ENCODE peak calls at places on chromosomes 5 and 9, in nine cellular contexts. One of them, this sample, is unnamed.

GRCh38 chr5:1521671-1522600 is 1.8 kb downstream of the LPCAT1 start:
- DNase-seq in endodermal cell: peak; percentile 71
- DNase-seq in ovary: peak; percentile 21
- DNase-seq in upper lobe of right lung: peak; percentile 73
- DNase-seq in neural crest cell: no peak
- DNase-seq in Caco-2: no peak
- DNase-seq in progenitor cell of endocrine pancreas: no peak
- DNase-seq in WTC11: peak; percentile 36
- DNase-seq in GM10248: no peak
- DNase-seq in this sample: no peak

GRCh38 chr9:109560470-109561132 is 62.5 kb upstream of the PTPN3 start:
- DNase-seq in progenitor cell of endocrine pancreas: no peak
- DNase-seq in ovary: no peak
- DNase-seq in GM10248: no peak
- DNase-seq in neural crest cell: no peak
- DNase-seq in upper lobe of right lung: no peak
- DNase-seq in Caco-2: peak; percentile 43
- DNase-seq in endodermal cell: peak; percentile 82
- DNase-seq in WTC11: peak; percentile 53
- DNase-seq in this sample: peak; percentile 40

GRCh38 chr5:21649969-21650368 is 1203.2 kb downstream of the CDH12 start:
- DNase-seq in WTC11: no peak
- DNase-seq in ovary: no peak
- DNase-seq in progenitor cell of endocrine pancreas: no peak
- DNase-seq in neural crest cell: no peak
- DNase-seq in upper lobe of right lung: no peak
- DNase-seq in endodermal cell: no peak
- DNase-seq in GM10248: no peak
- DNase-seq in Caco-2: no peak
- DNase-seq in this sample: no peak

GRCh38 chr5:83364322-83365299 is 106.9 kb upstream of the VCAN start:
- DNase-seq in progenitor cell of endocrine pancreas: no peak
- DNase-seq in WTC11: no peak
- DNase-seq in Caco-2: no peak
- DNase-seq in upper lobe of right lung: no peak
- DNase-seq in GM10248: peak; percentile 8
- DNase-seq in neural crest cell: no peak
- DNase-seq in endodermal cell: no peak
- DNase-seq in ovary: no peak
- DNase-seq in this sample: no peak

GRCh38 chr5:40410231-40410861 is 269.4 kb upstream of the PTGER4 start:
- DNase-seq in WTC11: no peak
- DNase-seq in upper lobe of right lung: no peak
- DNase-seq in progenitor cell of endocrine pancreas: no peak
- DNase-seq in neural crest cell: no peak
- DNase-seq in GM10248: no peak
- DNase-seq in ovary: no peak
- DNase-seq in endodermal cell: no peak
- DNase-seq in Caco-2: no peak
- DNase-seq in this sample: no peak

GRCh38 chr5:18652404-18653215 is 1018.4 kb downstream of the TAF11L14 start:
- DNase-seq in endodermal cell: peak; percentile 75
- DNase-seq in GM10248: no peak
- DNase-seq in upper lobe of right lung: no peak
- DNase-seq in Caco-2: no peak
- DNase-seq in neural crest cell: no peak
- DNase-seq in ovary: no peak
- DNase-seq in progenitor cell of endocrine pancreas: no peak
- DNase-seq in WTC11: no peak
- DNase-seq in this sample: no peak

GRCh38 chr5:140108093-140109049 is 5.5 kb upstream of the PURA start:
- DNase-seq in WTC11: peak; percentile 45
- DNase-seq in progenitor cell of endocrine pancreas: no peak
- DNase-seq in ovary: peak; percentile 34
- DNase-seq in upper lobe of right lung: peak; percentile 68
- DNase-seq in Caco-2: peak; percentile 89
- DNase-seq in neural crest cell: peak; percentile 12
- DNase-seq in endodermal cell: peak; percentile 64
- DNase-seq in GM10248: peak; percentile 38
- DNase-seq in this sample: peak; percentile 39

GRCh38 chr5:16837305-16837704 is 98.8 kb downstream of the MYO10 start:
- DNase-seq in WTC11: no peak
- DNase-seq in neural crest cell: no peak
- DNase-seq in endodermal cell: no peak
- DNase-seq in ovary: no peak
- DNase-seq in upper lobe of right lung: no peak
- DNase-seq in GM10248: no peak
- DNase-seq in progenitor cell of endocrine pancreas: no peak
- DNase-seq in Caco-2: no peak
- DNase-seq in this sample: no peak

GRCh38 chr5:169576181-169576598 is 7.4 kb upstream of the SPDL1 start:
- DNase-seq in ovary: no peak
- DNase-seq in endodermal cell: no peak
- DNase-seq in neural crest cell: no peak
- DNase-seq in GM10248: no peak
- DNase-seq in Caco-2: no peak
- DNase-seq in WTC11: no peak
- DNase-seq in upper lobe of right lung: no peak
- DNase-seq in progenitor cell of endocrine pancreas: no peak
- DNase-seq in this sample: no peak

GRCh38 chr5:72212171-72212570 is 104.9 kb downstream of the MAP1B start:
- DNase-seq in neural crest cell: no peak
- DNase-seq in ovary: no peak
- DNase-seq in progenitor cell of endocrine pancreas: no peak
- DNase-seq in GM10248: no peak
- DNase-seq in Caco-2: no peak
- DNase-seq in WTC11: no peak
- DNase-seq in upper lobe of right lung: no peak
- DNase-seq in endodermal cell: no peak
- DNase-seq in this sample: no peak

GRCh38 chr9:71985070-71985956 is 73.9 kb downstream of the C9orf85 start:
- DNase-seq in GM10248: no peak
- DNase-seq in Caco-2: peak; percentile 4
- DNase-seq in progenitor cell of endocrine pancreas: no peak
- DNase-seq in upper lobe of right lung: no peak
- DNase-seq in ovary: no peak
- DNase-seq in WTC11: no peak
- DNase-seq in endodermal cell: peak; percentile 70
- DNase-seq in neural crest cell: no peak
- DNase-seq in this sample: no peak

GRCh38 chr9:121154782-121155181 is 46.9 kb downstream of the RAB14 start:
- DNase-seq in neural crest cell: no peak
- DNase-seq in GM10248: peak; percentile 14
- DNase-seq in progenitor cell of endocrine pancreas: no peak
- DNase-seq in Caco-2: peak; percentile 37
- DNase-seq in endodermal cell: no peak
- DNase-seq in WTC11: no peak
- DNase-seq in upper lobe of right lung: no peak
- DNase-seq in ovary: no peak
- DNase-seq in this sample: no peak

GRCh38 chr5:179120951-179121666 is 60.9 kb downstream of the ZNF354C start:
- DNase-seq in progenitor cell of endocrine pancreas: no peak
- DNase-seq in upper lobe of right lung: peak; percentile 52
- DNase-seq in neural crest cell: no peak
- DNase-seq in Caco-2: no peak
- DNase-seq in ovary: peak; percentile 11
- DNase-seq in WTC11: no peak
- DNase-seq in GM10248: no peak
- DNase-seq in endodermal cell: peak; percentile 24
- DNase-seq in this sample: no peak

GRCh38 chr9:4346111-4346510 is 46.2 kb upstream of the GLIS3 start:
- DNase-seq in endodermal cell: no peak
- DNase-seq in ovary: no peak
- DNase-seq in progenitor cell of endocrine pancreas: no peak
- DNase-seq in Caco-2: no peak
- DNase-seq in upper lobe of right lung: no peak
- DNase-seq in neural crest cell: no peak
- DNase-seq in WTC11: no peak
- DNase-seq in GM10248: no peak
- DNase-seq in this sample: no peak

GRCh38 chr9:98341157-98342102 is 86.0 kb upstream of the TBC1D2 start:
- DNase-seq in neural crest cell: no peak
- DNase-seq in ovary: no peak
- DNase-seq in progenitor cell of endocrine pancreas: no peak
- DNase-seq in endodermal cell: no peak
- DNase-seq in WTC11: no peak
- DNase-seq in GM10248: peak; percentile 1
- DNase-seq in upper lobe of right lung: no peak
- DNase-seq in Caco-2: no peak
- DNase-seq in this sample: no peak

GRCh38 chr9:105722099-105722498 is 27.8 kb downstream of the TMEM38B start:
- DNase-seq in ovary: no peak
- DNase-seq in progenitor cell of endocrine pancreas: no peak
- DNase-seq in Caco-2: no peak
- DNase-seq in WTC11: no peak
- DNase-seq in neural crest cell: no peak
- DNase-seq in endodermal cell: no peak
- DNase-seq in GM10248: no peak
- DNase-seq in upper lobe of right lung: no peak
- DNase-seq in this sample: no peak

GRCh38 chr5:175813943-175814630 is 57.3 kb upstream of the CPLX2 start:
- DNase-seq in GM10248: no peak
- DNase-seq in ovary: no peak
- DNase-seq in upper lobe of right lung: no peak
- DNase-seq in endodermal cell: peak; percentile 31
- DNase-seq in neural crest cell: no peak
- DNase-seq in progenitor cell of endocrine pancreas: no peak
- DNase-seq in WTC11: no peak
- DNase-seq in Caco-2: no peak
- DNase-seq in this sample: no peak
- TF ChIP-seq CTCF in GM10248: no peak
- TF ChIP-seq CTCF in ovary: no peak
- TF ChIP-seq CTCF in upper lobe of right lung: no peak
- TF ChIP-seq CTCF in endodermal cell: no peak
- TF ChIP-seq CTCF in neural crest cell: no peak
- TF ChIP-seq CTCF in progenitor cell of endocrine pancreas: no peak
- TF ChIP-seq CTCF in WTC11: no peak
- TF ChIP-seq CTCF in Caco-2: no peak
- TF ChIP-seq CTCF in this sample: no peak

DNA sequence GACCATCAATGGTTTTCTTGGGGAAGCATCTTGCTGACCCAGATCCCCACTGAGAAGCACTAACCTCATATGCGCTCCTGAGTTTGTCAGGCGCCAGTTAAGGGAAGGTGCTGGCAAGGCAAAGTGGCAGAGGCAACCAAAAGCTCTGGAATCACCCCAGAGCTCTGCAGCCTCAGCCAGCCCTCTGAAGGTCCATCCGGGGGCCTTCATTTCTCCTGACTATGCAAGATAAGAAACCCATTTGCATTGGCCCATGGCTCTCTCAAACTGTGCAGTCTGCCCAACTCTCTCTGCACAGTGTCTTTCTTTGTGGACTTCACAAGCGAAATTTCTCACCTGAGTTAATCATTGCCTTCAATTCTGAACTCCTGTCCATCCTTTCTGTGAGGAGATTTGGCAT is 235.8 kb downstream of the SPOCK1 start:
- DNase-seq in upper lobe of right lung: no peak
- DNase-seq in Caco-2: no peak
- DNase-seq in GM10248: no peak
- DNase-seq in ovary: no peak
- DNase-seq in progenitor cell of endocrine pancreas: no peak
- DNase-seq in neural crest cell: no peak
- DNase-seq in WTC11: no peak
- DNase-seq in endodermal cell: no peak
- DNase-seq in this sample: no peak
- TF ChIP-seq CTCF in upper lobe of right lung: no peak
- TF ChIP-seq CTCF in Caco-2: no peak
- TF ChIP-seq CTCF in GM10248: no peak
- TF ChIP-seq CTCF in ovary: no peak
- TF ChIP-seq CTCF in progenitor cell of endocrine pancreas: no peak
- TF ChIP-seq CTCF in neural crest cell: no peak
- TF ChIP-seq CTCF in WTC11: no peak
- TF ChIP-seq CTCF in endodermal cell: no peak
- TF ChIP-seq CTCF in this sample: no peak

GRCh38 chr5:128412145-128412930 is 125.7 kb downstream of the FBN2 start:
- DNase-seq in upper lobe of right lung: no peak
- DNase-seq in WTC11: no peak
- DNase-seq in GM10248: no peak
- DNase-seq in ovary: no peak
- DNase-seq in neural crest cell: no peak
- DNase-seq in endodermal cell: no peak
- DNase-seq in progenitor cell of endocrine pancreas: no peak
- DNase-seq in Caco-2: no peak
- DNase-seq in this sample: no peak
- TF ChIP-seq CTCF in upper lobe of right lung: no peak
- TF ChIP-seq CTCF in WTC11: no peak
- TF ChIP-seq CTCF in GM10248: no peak
- TF ChIP-seq CTCF in ovary: no peak
- TF ChIP-seq CTCF in neural crest cell: no peak
- TF ChIP-seq CTCF in endodermal cell: peak; percentile 66
- TF ChIP-seq CTCF in progenitor cell of endocrine pancreas: no peak
- TF ChIP-seq CTCF in Caco-2: peak; percentile 15
- TF ChIP-seq CTCF in this sample: no peak

GRCh38 chr5:149904293-149904886 is 40.2 kb downstream of the PDE6A start:
- DNase-seq in ovary: no peak
- DNase-seq in endodermal cell: no peak
- DNase-seq in WTC11: no peak
- DNase-seq in Caco-2: peak; percentile 42
- DNase-seq in GM10248: no peak
- DNase-seq in upper lobe of right lung: no peak
- DNase-seq in progenitor cell of endocrine pancreas: no peak
- DNase-seq in neural crest cell: no peak
- DNase-seq in this sample: no peak

GRCh38 chr5:149901511-149901910 is 43.1 kb downstream of the PDE6A start:
- DNase-seq in ovary: no peak
- DNase-seq in WTC11: no peak
- DNase-seq in endodermal cell: no peak
- DNase-seq in neural crest cell: no peak
- DNase-seq in progenitor cell of endocrine pancreas: no peak
- DNase-seq in Caco-2: no peak
- DNase-seq in GM10248: no peak
- DNase-seq in upper lobe of right lung: no peak
- DNase-seq in this sample: no peak

GRCh38 chr5:149900390-149900789 is 44.2 kb downstream of the PDE6A start:
- DNase-seq in Caco-2: no peak
- DNase-seq in upper lobe of right lung: no peak
- DNase-seq in progenitor cell of endocrine pancreas: no peak
- DNase-seq in neural crest cell: no peak
- DNase-seq in endodermal cell: no peak
- DNase-seq in WTC11: no peak
- DNase-seq in ovary: no peak
- DNase-seq in GM10248: no peak
- DNase-seq in this sample: no peak

GRCh38 chr5:149903441-149903840 is 41.2 kb downstream of the PDE6A start:
- DNase-seq in GM10248: no peak
- DNase-seq in upper lobe of right lung: no peak
- DNase-seq in WTC11: no peak
- DNase-seq in Caco-2: no peak
- DNase-seq in progenitor cell of endocrine pancreas: no peak
- DNase-seq in neural crest cell: no peak
- DNase-seq in ovary: no peak
- DNase-seq in endodermal cell: no peak
- DNase-seq in this sample: no peak

GRCh38 chr5:149902177-149902576 is 42.4 kb downstream of the PDE6A start:
- DNase-seq in upper lobe of right lung: no peak
- DNase-seq in ovary: no peak
- DNase-seq in Caco-2: peak; percentile 43
- DNase-seq in progenitor cell of endocrine pancreas: no peak
- DNase-seq in GM10248: no peak
- DNase-seq in neural crest cell: no peak
- DNase-seq in endodermal cell: no peak
- DNase-seq in WTC11: no peak
- DNase-seq in this sample: no peak
- TF ChIP-seq CTCF in upper lobe of right lung: no peak
- TF ChIP-seq CTCF in ovary: no peak
- TF ChIP-seq CTCF in Caco-2: peak; percentile 46
- TF ChIP-seq CTCF in progenitor cell of endocrine pancreas: no peak
- TF ChIP-seq CTCF in GM10248: no peak
- TF ChIP-seq CTCF in neural crest cell: no peak
- TF ChIP-seq CTCF in endodermal cell: peak; percentile 70
- TF ChIP-seq CTCF in WTC11: no peak
- TF ChIP-seq CTCF in this sample: no peak

This sample was measured in glutamatergic neuron.